ENCODE peak calls at places on chromosomes 16 and 17, in nine cellular contexts. One of them, this sample, is unnamed.

GRCh38 chr17:44279586-44280344 is 11.8 kb upstream of the SLC4A1 start:
- DNase-seq in endothelial cell: peak
- DNase-seq in neural progenitor cell: no peak
- DNase-seq in astrocyte of the spinal cord: peak
- DNase-seq in progenitor cell of endocrine pancreas: no peak
- DNase-seq in mammary epithelial cell: peak
- DNase-seq in Calu3: peak
- DNase-seq in body of pancreas: peak
- DNase-seq in Caco-2: no peak
- DNase-seq in this sample: peak

GRCh38 chr17:57723427-57724037 is 21.6 kb downstream of the CCDC182 start:
- DNase-seq in Calu3: no peak
- DNase-seq in progenitor cell of endocrine pancreas: no peak
- DNase-seq in body of pancreas: no peak
- DNase-seq in neural progenitor cell: no peak
- DNase-seq in endothelial cell: no peak
- DNase-seq in mammary epithelial cell: no peak
- DNase-seq in Caco-2: no peak
- DNase-seq in astrocyte of the spinal cord: no peak
- DNase-seq in this sample: no peak

GRCh38 chr16:10655415-10655977 is 39.2 kb downstream of the TEKT5 start:
- DNase-seq in mammary epithelial cell: peak
- DNase-seq in Caco-2: no peak
- DNase-seq in progenitor cell of endocrine pancreas: no peak
- DNase-seq in endothelial cell: no peak
- DNase-seq in astrocyte of the spinal cord: no peak
- DNase-seq in Calu3: no peak
- DNase-seq in body of pancreas: no peak
- DNase-seq in neural progenitor cell: no peak
- DNase-seq in this sample: no peak

GRCh38 chr17:81274471-81274855 is 20.6 kb downstream of the SLC38A10 start:
- DNase-seq in neural progenitor cell: no peak
- DNase-seq in endothelial cell: no peak
- DNase-seq in body of pancreas: no peak
- DNase-seq in progenitor cell of endocrine pancreas: no peak
- DNase-seq in Calu3: no peak
- DNase-seq in astrocyte of the spinal cord: no peak
- DNase-seq in mammary epithelial cell: no peak
- DNase-seq in Caco-2: no peak
- DNase-seq in this sample: no peak

GRCh38 chr16:86536621-86537020 is 18.4 kb downstream of the MTHFSD start:
- DNase-seq in mammary epithelial cell: no peak
- DNase-seq in body of pancreas: no peak
- DNase-seq in neural progenitor cell: no peak
- DNase-seq in progenitor cell of endocrine pancreas: no peak
- DNase-seq in Caco-2: no peak
- DNase-seq in Calu3: no peak
- DNase-seq in endothelial cell: no peak
- DNase-seq in astrocyte of the spinal cord: no peak
- DNase-seq in this sample: no peak

GRCh38 chr17:64773836-64774761 is 112.0 kb upstream of the SMURF2 start:
- DNase-seq in progenitor cell of endocrine pancreas: peak
- DNase-seq in Caco-2: peak
- DNase-seq in endothelial cell: peak
- DNase-seq in neural progenitor cell: peak
- DNase-seq in astrocyte of the spinal cord: peak
- DNase-seq in mammary epithelial cell: peak
- DNase-seq in body of pancreas: peak
- DNase-seq in Calu3: peak
- DNase-seq in this sample: no peak

GRCh38 chr16:22270525-22270924 is 26.7 kb upstream of the POLR3E start:
- DNase-seq in neural progenitor cell: no peak
- DNase-seq in mammary epithelial cell: no peak
- DNase-seq in body of pancreas: no peak
- DNase-seq in Caco-2: no peak
- DNase-seq in endothelial cell: no peak
- DNase-seq in astrocyte of the spinal cord: no peak
- DNase-seq in progenitor cell of endocrine pancreas: no peak
- DNase-seq in Calu3: no peak
- DNase-seq in this sample: no peak

GRCh38 chr17:27491713-27492190 is 35.5 kb downstream of the KSR1 start:
- DNase-seq in mammary epithelial cell: no peak
- DNase-seq in progenitor cell of endocrine pancreas: no peak
- DNase-seq in Caco-2: no peak
- DNase-seq in astrocyte of the spinal cord: no peak
- DNase-seq in body of pancreas: peak
- DNase-seq in neural progenitor cell: peak
- DNase-seq in endothelial cell: no peak
- DNase-seq in Calu3: no peak
- DNase-seq in this sample: no peak

GRCh38 chr16:5072334-5073278 is 963 bp downstream of the ALG1 start:
- DNase-seq in Caco-2: no peak
- DNase-seq in progenitor cell of endocrine pancreas: no peak
- DNase-seq in astrocyte of the spinal cord: no peak
- DNase-seq in body of pancreas: no peak
- DNase-seq in endothelial cell: no peak
- DNase-seq in mammary epithelial cell: no peak
- DNase-seq in Calu3: no peak
- DNase-seq in neural progenitor cell: no peak
- DNase-seq in this sample: no peak

GRCh38 chr16:87056083-87056482 is 261.1 kb downstream of the C16orf95 start:
- DNase-seq in progenitor cell of endocrine pancreas: no peak
- DNase-seq in endothelial cell: no peak
- DNase-seq in body of pancreas: no peak
- DNase-seq in Caco-2: peak
- DNase-seq in neural progenitor cell: no peak
- DNase-seq in mammary epithelial cell: peak
- DNase-seq in astrocyte of the spinal cord: peak
- DNase-seq in Calu3: no peak
- DNase-seq in this sample: no peak

GRCh38 chr17:1111599-1112443 is 68.0 kb downstream of the ABR start:
- DNase-seq in Caco-2: no peak
- DNase-seq in Calu3: peak
- DNase-seq in endothelial cell: no peak
- DNase-seq in astrocyte of the spinal cord: no peak
- DNase-seq in mammary epithelial cell: no peak
- DNase-seq in body of pancreas: no peak
- DNase-seq in progenitor cell of endocrine pancreas: no peak
- DNase-seq in neural progenitor cell: no peak
- DNase-seq in this sample: no peak

GRCh38 chr17:43905985-43906852 is 1.1 kb downstream of the MPP2 start:
- DNase-seq in endothelial cell: peak
- DNase-seq in Calu3: peak
- DNase-seq in Caco-2: no peak
- DNase-seq in body of pancreas: peak
- DNase-seq in astrocyte of the spinal cord: peak
- DNase-seq in neural progenitor cell: peak
- DNase-seq in mammary epithelial cell: no peak
- DNase-seq in progenitor cell of endocrine pancreas: peak
- DNase-seq in this sample: peak

DNA sequence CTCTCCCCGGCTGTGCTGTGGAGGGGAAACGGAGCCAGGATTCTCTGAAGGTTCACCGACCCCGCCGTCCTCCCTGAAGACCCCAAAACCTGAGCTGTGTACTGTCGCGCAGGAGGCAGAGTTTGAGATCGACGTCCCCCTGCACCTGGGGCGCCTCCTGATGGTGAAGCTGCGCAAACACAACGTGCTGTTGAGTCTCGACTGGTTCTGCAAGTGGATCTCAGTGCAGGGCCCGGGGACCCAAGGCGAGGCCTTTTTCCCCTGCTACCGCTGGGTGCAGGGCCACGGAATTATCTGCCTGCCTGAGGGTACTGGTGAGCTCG is 62.6 kb upstream of the TEKT1 start:
- DNase-seq in progenitor cell of endocrine pancreas: no peak
- DNase-seq in endothelial cell: peak
- DNase-seq in astrocyte of the spinal cord: no peak
- DNase-seq in body of pancreas: no peak
- DNase-seq in Caco-2: no peak
- DNase-seq in mammary epithelial cell: no peak
- DNase-seq in Calu3: peak
- DNase-seq in neural progenitor cell: peak
- DNase-seq in this sample: no peak
- TF ChIP-seq CTCF in progenitor cell of endocrine pancreas: peak
- TF ChIP-seq CTCF in endothelial cell: peak
- TF ChIP-seq CTCF in astrocyte of the spinal cord: peak
- TF ChIP-seq CTCF in body of pancreas: no peak
- TF ChIP-seq CTCF in Caco-2: no peak
- TF ChIP-seq CTCF in mammary epithelial cell: peak
- TF ChIP-seq CTCF in Calu3: peak
- TF ChIP-seq CTCF in neural progenitor cell: peak
- TF ChIP-seq CTCF in this sample: no peak

DNA sequence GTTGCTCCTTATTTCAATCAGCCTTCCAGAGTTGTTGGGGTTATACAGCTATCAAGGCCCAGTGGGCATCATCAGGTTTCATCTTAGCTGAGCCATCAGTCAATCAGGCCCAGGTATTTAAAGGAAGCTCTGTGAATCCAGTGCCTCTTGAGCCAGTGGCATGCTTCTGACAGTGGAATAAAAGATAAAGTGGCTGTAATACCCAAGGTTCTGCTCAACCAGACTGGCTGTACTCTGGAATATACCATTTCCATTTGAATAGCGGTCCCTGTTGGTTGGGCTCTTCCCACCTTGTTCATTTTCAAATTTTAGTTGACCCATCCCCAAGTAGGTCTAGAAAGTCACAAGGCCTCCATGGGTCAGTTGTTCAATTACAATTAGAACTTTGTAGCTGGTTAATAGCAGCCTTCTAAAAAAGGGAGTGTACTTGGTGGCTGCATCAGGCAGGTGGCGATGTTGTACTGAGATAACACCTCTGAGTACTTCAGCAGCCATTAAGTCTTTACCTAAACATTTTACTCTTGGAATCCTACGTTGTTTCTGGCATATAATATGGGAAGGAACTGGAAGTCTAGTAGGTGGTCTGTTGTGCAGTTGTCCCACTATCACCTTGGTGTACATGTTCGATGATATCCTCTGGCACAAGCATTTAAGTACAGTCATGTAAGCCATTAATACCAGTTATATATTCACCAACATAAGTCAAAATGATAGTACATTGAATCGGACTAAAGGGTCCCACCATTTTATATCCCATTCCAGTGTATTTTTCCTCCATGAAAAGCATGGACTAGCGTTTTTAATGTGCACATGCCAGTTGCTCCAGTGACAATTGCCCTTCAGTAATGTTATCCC is 294.1 kb downstream of the BCAS3 start:
- DNase-seq in astrocyte of the spinal cord: peak
- DNase-seq in endothelial cell: peak
- DNase-seq in mammary epithelial cell: peak
- DNase-seq in progenitor cell of endocrine pancreas: peak
- DNase-seq in neural progenitor cell: peak
- DNase-seq in Calu3: peak
- DNase-seq in Caco-2: peak
- DNase-seq in body of pancreas: peak
- DNase-seq in this sample: no peak
- TF ChIP-seq CTCF in astrocyte of the spinal cord: peak
- TF ChIP-seq CTCF in endothelial cell: peak
- TF ChIP-seq CTCF in mammary epithelial cell: peak
- TF ChIP-seq CTCF in progenitor cell of endocrine pancreas: peak
- TF ChIP-seq CTCF in neural progenitor cell: peak
- TF ChIP-seq CTCF in Calu3: peak
- TF ChIP-seq CTCF in Caco-2: peak
- TF ChIP-seq CTCF in body of pancreas: peak
- TF ChIP-seq CTCF in this sample: peak

GRCh38 chr17:29862951-29863350 is 67.1 kb downstream of the SSH2 start:
- DNase-seq in Calu3: no peak
- DNase-seq in body of pancreas: no peak
- DNase-seq in mammary epithelial cell: no peak
- DNase-seq in progenitor cell of endocrine pancreas: no peak
- DNase-seq in Caco-2: no peak
- DNase-seq in astrocyte of the spinal cord: no peak
- DNase-seq in endothelial cell: no peak
- DNase-seq in neural progenitor cell: no peak
- DNase-seq in this sample: no peak

GRCh38 chr17:29870836-29871430 is 59.1 kb downstream of the SSH2 start:
- DNase-seq in body of pancreas: no peak
- DNase-seq in neural progenitor cell: no peak
- DNase-seq in progenitor cell of endocrine pancreas: no peak
- DNase-seq in Caco-2: no peak
- DNase-seq in mammary epithelial cell: no peak
- DNase-seq in astrocyte of the spinal cord: no peak
- DNase-seq in Calu3: no peak
- DNase-seq in endothelial cell: no peak
- DNase-seq in this sample: no peak

GRCh38 chr17:29866746-29867404 is 63.2 kb downstream of the SSH2 start:
- DNase-seq in Calu3: no peak
- DNase-seq in Caco-2: no peak
- DNase-seq in astrocyte of the spinal cord: no peak
- DNase-seq in body of pancreas: no peak
- DNase-seq in neural progenitor cell: no peak
- DNase-seq in progenitor cell of endocrine pancreas: no peak
- DNase-seq in mammary epithelial cell: no peak
- DNase-seq in endothelial cell: no peak
- DNase-seq in this sample: no peak

GRCh38 chr17:29862127-29862526 is 67.9 kb downstream of the SSH2 start:
- DNase-seq in body of pancreas: no peak
- DNase-seq in Caco-2: no peak
- DNase-seq in endothelial cell: no peak
- DNase-seq in progenitor cell of endocrine pancreas: no peak
- DNase-seq in astrocyte of the spinal cord: no peak
- DNase-seq in mammary epithelial cell: no peak
- DNase-seq in neural progenitor cell: no peak
- DNase-seq in Calu3: no peak
- DNase-seq in this sample: no peak

GRCh38 chr17:29867643-29868181 is 62.3 kb downstream of the SSH2 start:
- DNase-seq in body of pancreas: no peak
- DNase-seq in Caco-2: no peak
- DNase-seq in mammary epithelial cell: no peak
- DNase-seq in endothelial cell: no peak
- DNase-seq in astrocyte of the spinal cord: no peak
- DNase-seq in progenitor cell of endocrine pancreas: no peak
- DNase-seq in neural progenitor cell: no peak
- DNase-seq in Calu3: no peak
- DNase-seq in this sample: no peak
- TF ChIP-seq CTCF in body of pancreas: peak
- TF ChIP-seq CTCF in Caco-2: peak
- TF ChIP-seq CTCF in mammary epithelial cell: peak
- TF ChIP-seq CTCF in endothelial cell: no peak
- TF ChIP-seq CTCF in astrocyte of the spinal cord: peak
- TF ChIP-seq CTCF in progenitor cell of endocrine pancreas: no peak
- TF ChIP-seq CTCF in neural progenitor cell: peak
- TF ChIP-seq CTCF in Calu3: no peak
- TF ChIP-seq CTCF in this sample: no peak

DNA sequence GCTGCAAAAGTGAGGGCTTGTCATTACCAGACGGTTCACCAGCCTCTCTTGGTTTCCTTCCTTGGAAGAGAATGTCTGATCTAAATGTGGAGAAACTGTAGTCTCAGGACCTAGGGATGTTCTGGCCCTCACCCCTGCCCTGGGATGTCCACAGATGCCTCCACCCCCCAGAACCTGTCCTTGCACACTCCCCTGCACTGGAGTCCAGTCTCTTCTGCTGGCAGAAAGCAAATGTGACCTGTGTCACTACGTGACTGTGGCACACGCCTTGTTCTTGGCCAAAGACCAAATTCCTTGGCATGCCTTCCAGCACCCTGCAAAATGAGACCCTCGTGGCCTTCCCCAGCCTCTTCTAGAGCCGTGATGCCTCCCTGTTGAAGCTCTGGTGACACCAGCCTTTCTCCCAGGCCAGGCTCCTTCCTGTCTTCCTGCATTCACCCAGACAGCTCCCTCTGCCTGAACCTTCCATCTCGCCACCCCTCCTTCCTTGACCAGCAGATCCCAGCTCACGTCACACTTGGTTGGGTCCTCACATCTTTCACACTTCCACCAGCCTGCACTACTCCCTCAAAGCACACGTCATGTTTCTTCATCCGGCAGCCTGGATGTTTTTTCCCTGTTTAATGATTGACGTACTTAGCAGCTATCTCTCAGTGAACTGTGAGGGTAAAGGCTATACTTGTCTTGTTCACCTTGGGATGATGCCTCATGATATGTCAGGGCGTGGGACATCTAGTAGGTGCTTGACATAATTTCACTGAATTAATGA is 4.3 kb downstream of the ZNF768 start:
- DNase-seq in endothelial cell: no peak
- DNase-seq in Calu3: no peak
- DNase-seq in neural progenitor cell: no peak
- DNase-seq in progenitor cell of endocrine pancreas: no peak
- DNase-seq in astrocyte of the spinal cord: no peak
- DNase-seq in mammary epithelial cell: no peak
- DNase-seq in Caco-2: peak
- DNase-seq in body of pancreas: no peak
- DNase-seq in this sample: no peak
- TF ChIP-seq CTCF in endothelial cell: no peak
- TF ChIP-seq CTCF in Calu3: no peak
- TF ChIP-seq CTCF in neural progenitor cell: no peak
- TF ChIP-seq CTCF in progenitor cell of endocrine pancreas: no peak
- TF ChIP-seq CTCF in astrocyte of the spinal cord: no peak
- TF ChIP-seq CTCF in mammary epithelial cell: no peak
- TF ChIP-seq CTCF in Caco-2: no peak
- TF ChIP-seq CTCF in body of pancreas: no peak
- TF ChIP-seq CTCF in this sample: no peak